ENCODE peak calls at places on chromosomes 3 and 15, in five cellular contexts. Y is GM12878, O is H1, R is HCT116, P is K562. U is an unnamed sample.

GRCh38 chr3:175737646-175738572 is 878.8 kb downstream of the NAALADL2 start:
- DNase-seq in Y (no peak), O (no peak), R (no peak), P (no peak), U (no peak)

GRCh38 chr15:22942306-22942855 is 37.8 kb downstream of the CYFIP1 start:
- DNase-seq in Y (no peak), O (no peak), R (no peak), P (no peak), U (no peak)

GRCh38 chr3:57959407-57960173 is 48.6 kb upstream of the FLNB start:
- DNase-seq in Y (no peak), O (no peak), R (no peak), P (no peak), U (no peak)

GRCh38 chr3:7754653-7755052 is 747.0 kb upstream of the LMCD1 start:
- DNase-seq in Y (no peak), O (no peak), R (no peak), P (no peak), U (no peak)

GRCh38 chr15:45640610-45641009 is 5.8 kb downstream of the SQOR start:
- DNase-seq in Y (no peak), O (no peak), R (peak; percentile 23), P (no peak), U (no peak)

GRCh38 chr3:158768361-158768787 is 33.5 kb upstream of the MFSD1 start:
- DNase-seq in Y (no peak), O (no peak), R (no peak), P (peak; percentile 28), U (no peak)

GRCh38 chr3:184491011-184491576 is 70.5 kb upstream of the EPHB3 start:
- DNase-seq in Y (no peak), O (no peak), R (no peak), P (no peak), U (no peak)

GRCh38 chr15:74202461-74203401 is at the start of gene STRA6:
- DNase-seq in Y (no peak), O (peak; percentile 93), R (no peak), P (peak; percentile 67), U (peak; percentile 86)

GRCh38 chr3:122793568-122794416 is at the start of gene HSPBAP1:
- DNase-seq in Y (peak; percentile 68), O (peak; percentile 94), R (peak; percentile 87), P (peak; percentile 82), U (peak; percentile 89)

DNA sequence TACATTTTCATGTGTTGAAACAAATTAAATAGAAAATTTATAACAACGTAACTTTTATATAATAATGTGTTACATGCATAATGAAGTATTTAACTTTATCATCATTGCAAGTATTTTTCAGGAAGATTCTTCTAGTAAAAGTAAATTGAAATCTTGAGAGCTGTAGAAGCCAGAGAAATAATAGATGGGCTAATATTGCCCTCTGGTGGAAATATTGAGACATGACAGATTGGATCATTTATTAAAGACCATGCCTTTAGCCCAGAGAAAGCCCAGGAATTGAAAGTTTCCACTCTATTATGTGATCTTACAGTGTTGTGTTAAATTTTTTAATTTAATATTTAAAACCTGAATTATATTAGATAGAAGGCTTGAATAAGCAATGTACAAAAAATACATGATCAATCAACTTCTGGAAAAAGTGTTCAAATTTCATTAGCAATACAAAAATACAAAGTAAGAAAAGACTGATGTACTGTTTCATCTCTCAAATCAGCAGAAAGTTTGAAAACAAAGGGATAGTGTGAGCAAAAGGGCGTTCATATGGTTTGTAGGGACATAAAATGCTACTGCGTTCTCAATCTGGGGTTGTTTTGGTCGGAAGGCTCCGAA is 52.7 kb upstream of the SPTSSB start:
- DNase-seq in Y (no peak), O (no peak), R (peak; percentile 34), P (peak; percentile 59), U (no peak)
- TF ChIP-seq ZNF274 in Y (no peak), O (no peak), R (no peak), P (no peak), U (no peak)

DNA sequence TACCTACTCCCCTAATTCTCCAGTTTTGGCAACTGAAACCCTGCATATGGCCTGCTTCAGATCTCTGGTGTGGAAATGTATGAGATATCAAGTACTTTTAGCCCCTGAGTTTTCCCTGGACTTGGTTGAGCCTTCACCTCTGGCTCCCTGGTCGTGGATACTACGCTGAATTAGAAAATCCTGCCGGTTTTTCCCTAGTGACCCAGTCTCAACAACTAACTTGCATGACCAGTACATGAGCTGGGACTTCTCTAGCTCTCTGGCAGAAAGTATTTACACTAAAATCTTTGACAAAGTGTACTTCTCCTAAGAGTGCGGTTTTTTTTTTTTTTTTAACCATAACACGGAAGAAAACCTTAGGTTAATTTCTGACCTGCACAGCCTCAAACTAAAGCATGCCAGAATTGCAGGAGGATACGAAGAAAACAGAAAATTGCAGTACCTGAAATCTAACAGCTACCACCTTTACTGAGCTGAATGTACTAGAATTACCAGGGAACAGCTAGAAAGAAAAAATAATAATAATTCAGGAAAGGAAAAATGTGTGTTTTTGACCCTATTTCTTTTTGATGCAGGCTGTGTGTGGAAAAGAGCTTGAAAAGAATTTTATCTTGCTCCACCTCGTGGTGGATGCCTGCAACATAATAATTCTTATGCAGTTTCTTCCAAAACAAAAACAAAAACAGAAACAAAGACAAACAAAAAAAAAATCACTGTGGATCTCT is 165.6 kb downstream of the GMNC start:
- DNase-seq in Y (no peak), O (no peak), R (peak; percentile 21), P (no peak), U (peak; percentile 9)
- H3K9ac ChIP-seq in Y (no peak overlapping the region), O (no peak overlapping the region), R (no peak overlapping the region), P (no peak overlapping the region), U (no peak overlapping the region)

GRCh38 chr3:98809561-98809960 is 46.4 kb downstream of the ST3GAL6 start:
- DNase-seq in Y (no peak), O (no peak), R (no peak), P (no peak), U (no peak)

GRCh38 chr3:98814799-98815450 is 51.8 kb downstream of the ST3GAL6 start:
- DNase-seq in Y (no peak), O (no peak), R (no peak), P (no peak), U (no peak)

GRCh38 chr3:98811048-98811447 is 47.9 kb downstream of the ST3GAL6 start:
- DNase-seq in Y (no peak), O (no peak), R (no peak), P (no peak), U (no peak)

GRCh38 chr3:98817546-98817945 is 54.4 kb downstream of the ST3GAL6 start:
- DNase-seq in Y (no peak), O (no peak), R (no peak), P (peak; percentile 49), U (peak; percentile 23)

GRCh38 chr3:98812851-98813374 is 49.8 kb downstream of the ST3GAL6 start:
- DNase-seq in Y (no peak), O (no peak), R (no peak), P (no peak), U (no peak)
- H3K36me3 ChIP-seq in Y (no peaks in the 10 kb centered on the region), O (no peaks in the 10 kb centered on the region), R (peaks cover 73% of the 10 kb centered on the region), P (peaks cover 17% of the 10 kb centered on the region), U (peaks cover 69% of the 10 kb centered on the region)

GRCh38 chr15:94105760-94106159 is 125.6 kb upstream of the MCTP2 start:
- DNase-seq in Y (no peak), O (no peak), R (no peak), P (no peak), U (no peak)
- TF ChIP-seq ZNF274 in Y (no peak), O (no peak), R (no peak), P (no peak), U (no peak)

DNA sequence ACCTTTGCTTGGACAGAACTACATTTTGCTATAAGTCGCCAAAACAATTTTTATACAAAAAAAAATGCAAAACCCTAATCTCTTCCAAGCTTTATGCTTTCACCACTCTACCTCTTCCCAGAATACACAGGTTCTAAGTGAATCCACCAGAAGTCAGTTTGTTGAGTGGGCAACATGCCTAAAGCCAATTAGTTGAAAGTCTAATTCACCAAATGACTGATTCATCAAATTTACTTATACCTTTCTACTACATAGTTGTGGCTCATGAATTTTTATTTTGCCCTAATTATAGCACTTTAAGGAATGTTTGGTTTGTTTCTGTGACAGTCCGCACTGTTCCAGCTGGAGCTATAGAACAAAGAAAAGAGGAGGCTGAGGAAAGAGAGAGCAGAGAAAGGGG is 265.9 kb upstream of the TGFBR2 start:
- DNase-seq in Y (no peak), O (no peak), R (no peak), P (no peak), U (no peak)
- H3K9ac ChIP-seq in Y (no peak overlapping the region), O (no peak overlapping the region), R (no peak overlapping the region), P (no peak overlapping the region), U (no peak overlapping the region)

GRCh38 chr3:141380279-141380678 is 12.0 kb downstream of the ZBTB38 start:
- DNase-seq in Y (no peak), O (no peak), R (no peak), P (no peak), U (no peak)
- H3K36me3 ChIP-seq in Y (no peaks in the 10 kb centered on the region), O (no peaks in the 10 kb centered on the region), R (no peaks in the 10 kb centered on the region), P (peaks cover 63% of the 10 kb centered on the region), U (peaks cover 55% of the 10 kb centered on the region)

GRCh38 chr3:66396161-66396760 is 104.6 kb downstream of the LRIG1 start:
- DNase-seq in Y (no peak), O (no peak), R (no peak), P (no peak), U (no peak)
- TF ChIP-seq ZNF274 in Y (no peak), O (no peak), R (no peak), P (no peak), U (no peak)